ENCODE peak calls at places on chromosomes 5 and 9, in seven cellular contexts. V, E, P, O, B, L and G are unnamed samples. For H3K36me3 and H3K27me3, the result is how much of the 10 kb centered on the place peaks cover.

GRCh38 chr9:91817493-91818225 is 132.4 kb downstream of the ROR2 start:
- DNase-seq in P (no peak), V (no peak), L (no peak), B (no peak), O (no peak), E (peak), G (no peak)

GRCh38 chr5:1122511-1123284 is 10.8 kb upstream of the SLC12A7 start:
- DNase-seq in L (peak), O (peak), E (no peak), P (no peak), V (no peak), B (peak), G (no peak)

GRCh38 chr9:2691212-2691611 is 26.1 kb upstream of the KCNV2 start:
- DNase-seq in O (no peak), V (no peak), E (no peak), L (no peak), P (no peak), B (no peak), G (no peak)

GRCh38 chr9:22068369-22068768 is 59.3 kb upstream of the CDKN2B start:
- DNase-seq in V (no peak), O (no peak), B (no peak), P (no peak), E (no peak), L (no peak), G (no peak)

GRCh38 chr9:94881023-94881422 is 154.5 kb downstream of the AOPEP start:
- DNase-seq in B (no peak), O (no peak), L (no peak), V (no peak), E (no peak), P (no peak), G (no peak)

GRCh38 chr5:55982957-55983381 is 11.8 kb downstream of the IL6ST start:
- DNase-seq in L (no peak), O (no peak), P (peak), V (no peak), E (no peak), B (peak), G (no peak)

GRCh38 chr9:134488251-134488900 is 153.2 kb upstream of the COL5A1 start:
- DNase-seq in L (no peak), V (no peak), B (no peak), O (no peak), E (no peak), P (no peak), G (no peak)

GRCh38 chr5:116300016-116300601 is 215.3 kb downstream of the COMMD10 start:
- DNase-seq in E (no peak), L (no peak), P (no peak), B (no peak), O (no peak), V (no peak), G (no peak)

GRCh38 chr5:106269252-106269843 is 1401.4 kb downstream of the EFNA5 start:
- DNase-seq in O (no peak), E (peak), V (no peak), P (no peak), L (peak), B (no peak), G (no peak)

GRCh38 chr9:16405421-16405820 is 465.0 kb downstream of the BNC2 start:
- DNase-seq in P (no peak), B (no peak), O (no peak), V (no peak), L (no peak), E (no peak), G (no peak)

GRCh38 chr5:14873093-14873492 is 1.5 kb upstream of the ANKH start:
- DNase-seq in B (no peak), O (no peak), V (no peak), L (no peak), P (no peak), E (no peak), G (no peak)

GRCh38 chr5:149732500-149733128 is 2.5 kb downstream of the PPARGC1B start:
- DNase-seq in V (no peak), E (no peak), P (peak), B (no peak), L (peak), O (no peak), G (no peak)

GRCh38 chr5:160312139-160312959 is at the start of gene CCNJL:
- DNase-seq in V (no peak), B (peak), L (peak), O (peak), P (peak), E (peak), G (peak)

GRCh38 chr5:159444441-159445082 is 114.3 kb upstream of the IL12B start:
- DNase-seq in O (no peak), P (no peak), V (no peak), E (peak), L (peak), B (no peak), G (no peak)

GRCh38 chr5:134606726-134607125 is 25.9 kb downstream of the SAR1B start:
- DNase-seq in E (no peak), L (no peak), P (no peak), V (no peak), O (no peak), B (no peak), G (no peak)

GRCh38 chr9:106622148-106622547 is 240.8 kb upstream of the ZNF462 start:
- DNase-seq in L (no peak), B (no peak), P (no peak), O (no peak), V (no peak), E (no peak), G (no peak)

GRCh38 chr5:104312481-104312880 is 749.9 kb upstream of the NUDT12 start:
- DNase-seq in V (no peak), E (no peak), B (no peak), L (no peak), P (no peak), O (no peak), G (no peak)

GRCh38 chr5:96243203-96243602 is 189.8 kb downstream of the PCSK1 start:
- DNase-seq in V (no peak), O (no peak), B (no peak), L (no peak), E (no peak), P (no peak), G (no peak)

GRCh38 chr9:121354770-121355169 is 15.3 kb downstream of the STOM start:
- DNase-seq in B (no peak), P (no peak), O (no peak), V (no peak), E (no peak), L (no peak), G (no peak)

GRCh38 chr5:179867476-179867875 is 8.9 kb upstream of the MRNIP start:
- DNase-seq in E (no peak), P (no peak), B (no peak), O (no peak), V (no peak), L (no peak), G (no peak)

GRCh38 chr5:1016036-1016435 is 7.4 kb downstream of the NKD2 start:
- DNase-seq in B (no peak), O (peak), V (no peak), L (no peak), P (no peak), E (no peak), G (no peak)

GRCh38 chr5:171596391-171596878 is 177.0 kb downstream of the FGF18 start:
- DNase-seq in E (peak), B (no peak), P (no peak), O (no peak), L (peak), V (no peak), G (no peak)

GRCh38 chr5:123670981-123671557 is 159.1 kb downstream of the CSNK1G3 start:
- DNase-seq in O (peak), B (peak), L (peak), E (peak), V (peak), P (peak), G (peak)

GRCh38 chr5:158463971-158464370 is 605.0 kb upstream of the CLINT1 start:
- DNase-seq in L (no peak), V (no peak), B (no peak), E (peak), P (peak), O (no peak), G (no peak)

GRCh38 chr5:113607361-113607760 is 93.9 kb downstream of the YTHDC2 start:
- DNase-seq in L (no peak), P (no peak), E (no peak), B (no peak), V (no peak), O (no peak), G (no peak)

GRCh38 chr5:87129051-87129450 is 138.6 kb upstream of the RASA1 start:
- DNase-seq in B (no peak), P (no peak), L (no peak), E (no peak), O (no peak), V (no peak), G (no peak)

GRCh38 chr5:172437445-172438303 is 16.7 kb downstream of the SH3PXD2B start:
- DNase-seq in E (peak), O (peak), L (peak), B (peak), V (peak), P (peak), G (no peak)

GRCh38 chr5:72392326-72392733 is 72.2 kb downstream of the PTCD2 start:
- DNase-seq in O (no peak), E (peak), B (no peak), L (peak), V (no peak), P (no peak), G (no peak)

GRCh38 chr5:91180506-91180905 is 202.6 kb downstream of the ARRDC3 start:
- DNase-seq in P (no peak), E (no peak), L (no peak), O (peak), B (no peak), V (no peak), G (no peak)

GRCh38 chr5:17839848-17840247 is 205.6 kb downstream of the TAF11L14 start:
- DNase-seq in P (no peak), V (no peak), E (peak), B (no peak), O (no peak), L (no peak), G (no peak)

GRCh38 chr5:80153586-80154126 is 102.2 kb downstream of the SERINC5 start:
- DNase-seq in E (no peak), V (no peak), L (no peak), O (no peak), B (no peak), P (peak), G (no peak)

GRCh38 chr9:91758491-91758981 is 191.5 kb downstream of the ROR2 start:
- DNase-seq in L (peak), V (no peak), O (peak), E (peak), B (peak), P (peak), G (peak)

GRCh38 chr5:134079748-134080581 is 34.5 kb upstream of the TCF7 start:
- DNase-seq in P (no peak), V (peak), E (no peak), O (no peak), L (no peak), B (no peak), G (no peak)

GRCh38 chr9:70639853-70640814 is 225.7 kb upstream of the KLF9 start:
- DNase-seq in P (no peak), V (no peak), L (peak), E (peak), O (no peak), B (no peak), G (no peak)

GRCh38 chr5:82272957-82273356 is 5.2 kb downstream of the RPS23 start:
- DNase-seq in V (no peak), P (no peak), L (no peak), O (no peak), B (no peak), E (no peak), G (peak)
- H3K36me3 ChIP-seq in V (under half), P (under half), L (under half), O (under half), B (under half), E (under half), G (under half)

GRCh38 chr5:51958473-51958872 is 575.2 kb downstream of the ISL1 start:
- DNase-seq in O (no peak), P (no peak), V (no peak), B (no peak), L (no peak), E (no peak), G (no peak)

GRCh38 chr5:51961154-51961562 is 577.9 kb downstream of the ISL1 start:
- DNase-seq in E (no peak), P (no peak), O (no peak), V (no peak), B (no peak), L (peak), G (no peak)

GRCh38 chr5:51960617-51961115 is 577.4 kb downstream of the ISL1 start:
- DNase-seq in O (no peak), L (no peak), V (no peak), E (peak), B (no peak), P (no peak), G (no peak)
- TF ChIP-seq CTCF in O (no peak), L (no peak), V (peak), E (no peak), B (no peak), P (peak), G (peak)

GRCh38 chr5:146620663-146621051 is 104.7 kb upstream of the GPR151 start:
- DNase-seq in B (no peak), E (no peak), L (peak), O (no peak), P (no peak), V (no peak), G (no peak)

GRCh38 chr5:146624179-146624578 is 108.2 kb upstream of the GPR151 start:
- DNase-seq in P (no peak), B (no peak), V (no peak), L (peak), E (no peak), O (no peak), G (no peak)

GRCh38 chr5:146623657-146624056 is 107.7 kb upstream of the GPR151 start:
- DNase-seq in P (no peak), B (no peak), V (no peak), E (no peak), O (no peak), L (no peak), G (no peak)

GRCh38 chr5:146622391-146622790 is 106.4 kb upstream of the GPR151 start:
- DNase-seq in V (no peak), O (no peak), L (no peak), B (no peak), P (no peak), E (no peak), G (no peak)

GRCh38 chr5:146623009-146623408 is 107.0 kb upstream of the GPR151 start:
- DNase-seq in V (no peak), O (no peak), B (no peak), L (no peak), P (no peak), E (no peak), G (no peak)
- H3K27me3 ChIP-seq in V (under half), O (under half), B (under half), L (under half), P (under half), E (under half), G (under half)

DNA sequence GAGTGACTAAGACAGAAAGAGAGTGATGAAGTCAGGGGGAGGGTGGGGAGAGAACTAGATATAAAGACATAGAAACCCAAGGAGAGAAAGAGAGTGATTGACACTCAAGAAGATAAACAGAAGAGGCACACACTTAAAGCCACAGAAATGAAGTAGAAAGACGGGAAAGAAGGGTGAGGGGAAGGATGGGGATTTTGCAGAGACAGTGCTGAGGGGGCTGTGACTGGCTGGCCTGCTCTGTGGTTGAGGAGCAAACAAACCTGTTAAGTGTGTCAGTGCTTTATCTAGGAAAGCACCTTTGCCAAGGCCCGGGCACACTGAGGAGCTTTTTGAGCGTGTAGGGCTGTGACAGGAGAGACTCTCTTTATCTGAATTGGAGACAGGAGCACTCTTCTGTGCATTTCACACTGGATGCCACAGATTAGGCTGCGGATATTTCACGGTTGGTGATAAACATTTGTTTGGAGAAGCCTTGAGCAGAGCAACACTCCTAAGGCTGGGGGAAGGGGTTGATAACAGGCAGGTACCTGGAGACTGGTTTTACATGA is 109.1 kb downstream of the DOCK2 start:
- DNase-seq in O (no peak), V (no peak), E (no peak), L (peak), B (no peak), P (no peak), G (no peak)
- H3K36me3 ChIP-seq in O (under half), V (under half), E (under half), L (under half), B (under half), P (under half), G (under half)

DNA sequence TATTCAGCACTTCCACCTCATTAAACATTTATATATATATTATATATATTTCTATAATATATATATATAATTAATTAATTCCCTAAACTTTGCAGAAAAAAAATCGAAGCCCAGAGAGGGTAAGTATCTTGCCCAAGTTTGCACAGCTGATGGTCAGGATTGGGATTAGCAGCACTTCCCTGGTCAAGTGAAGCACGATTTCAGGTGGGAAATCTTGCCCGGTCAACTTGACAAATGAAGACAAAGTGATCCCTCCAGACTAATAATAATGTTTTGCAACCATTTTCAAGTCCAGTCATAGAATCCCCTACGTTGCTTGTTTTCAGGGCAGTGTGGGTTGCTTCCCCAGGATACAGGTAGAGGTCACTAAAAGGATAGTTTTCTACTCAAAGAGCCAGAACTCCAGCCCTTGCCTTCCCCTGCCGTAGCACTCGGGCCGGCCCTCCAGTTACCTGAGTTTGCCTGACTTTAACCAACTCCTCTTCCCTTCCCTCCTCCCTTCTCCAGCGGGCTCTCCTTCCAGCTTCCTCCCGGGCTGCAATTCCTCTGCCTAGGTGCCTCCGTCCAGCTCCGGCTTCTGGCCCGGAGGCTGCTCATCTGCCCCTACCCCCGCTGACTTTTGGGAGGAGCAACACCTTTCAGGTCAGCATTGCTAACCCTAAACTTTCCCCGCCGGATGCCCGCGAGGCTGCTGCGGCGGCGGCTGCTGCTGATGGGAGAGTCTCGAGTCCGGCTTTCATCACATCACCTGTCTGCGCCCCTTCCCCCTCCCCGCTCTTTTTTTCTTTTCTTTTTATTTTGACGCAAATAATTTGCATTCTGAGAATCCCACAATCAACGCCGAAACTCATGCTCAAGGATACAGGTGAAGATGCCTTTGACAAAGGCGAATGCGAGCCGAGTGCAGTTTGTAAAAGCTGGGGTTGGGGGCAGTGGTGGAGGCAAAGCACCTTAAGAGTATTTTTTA is 928 bp downstream of the PRLR start:
- DNase-seq in B (peak), E (no peak), P (peak), L (peak), O (peak), V (no peak), G (peak)
- TF ChIP-seq CTCF in B (no peak), E (no peak), P (peak), L (no peak), O (peak), V (peak), G (peak)